ENCODE peak calls at places on chromosomes 13 and 19, in five cellular contexts. Y is upper lobe of left lung, R is Peyer's patch, O is tibial artery, M is aorta. Z is an unnamed sample. For H3K4me1 and H3K36me3, the result is how much of the 10 kb centered on the place peaks cover.

GRCh38 chr19:15570420-15570819 is 44.6 kb upstream of the CYP4F8 start:
- DNase-seq in Y (no peak), R (no peak), O (no peak), M (no peak), Z (no peak)

GRCh38 chr19:632228-633067 is 889 bp downstream of the POLRMT start:
- DNase-seq in Y (peak), R (peak), O (no peak), M (no peak), Z (no peak)

GRCh38 chr19:12868540-12869112 is 12.6 kb downstream of the DNASE2 start:
- DNase-seq in Y (peak), R (no peak), O (no peak), M (no peak), Z (no peak)

GRCh38 chr19:36225219-36225892 is 10.4 kb downstream of the ZNF146 start:
- DNase-seq in Y (no peak), R (no peak), O (no peak), M (no peak), Z (no peak)

GRCh38 chr19:13195678-13196077 is 45.5 kb downstream of the IER2 start:
- DNase-seq in Y (no peak), R (peak), O (no peak), M (no peak), Z (peak)

GRCh38 chr13:81697826-81698225 is 1356.9 kb upstream of the SPRY2 start:
- DNase-seq in Y (no peak), R (no peak), O (no peak), M (no peak), Z (no peak)

GRCh38 chr19:46000497-46001246 is 5.4 kb downstream of the CCDC61 start:
- DNase-seq in Y (no peak), R (peak), O (no peak), M (peak), Z (peak)

GRCh38 chr13:101452519-101453485 is at the start of gene ITGBL1:
- DNase-seq in Y (peak), R (no peak), O (peak), M (peak), Z (no peak)

GRCh38 chr13:47621931-47622330 is 379.1 kb downstream of the SUCLA2 start:
- DNase-seq in Y (no peak), R (no peak), O (no peak), M (no peak), Z (no peak)

GRCh38 chr19:6271251-6271650 is 8.5 kb downstream of the MLLT1 start:
- DNase-seq in Y (peak), R (peak), O (no peak), M (no peak), Z (no peak)

GRCh38 chr13:39405596-39405995 is 197.4 kb downstream of the LHFPL6 start:
- DNase-seq in Y (no peak), R (no peak), O (no peak), M (no peak), Z (no peak)

GRCh38 chr13:59771272-59771671 is 392.5 kb downstream of the DIAPH3 start:
- DNase-seq in Y (no peak), R (no peak), O (no peak), M (no peak), Z (no peak)

GRCh38 chr13:59770451-59770850 is 393.3 kb downstream of the DIAPH3 start:
- DNase-seq in Y (no peak), R (no peak), O (no peak), M (no peak), Z (no peak)

GRCh38 chr13:59780058-59780457 is 383.7 kb downstream of the DIAPH3 start:
- DNase-seq in Y (no peak), R (no peak), O (no peak), M (no peak), Z (no peak)

GRCh38 chr13:59776924-59777690 is 386.6 kb downstream of the DIAPH3 start:
- DNase-seq in Y (no peak), R (no peak), O (no peak), M (no peak), Z (no peak)

DNA sequence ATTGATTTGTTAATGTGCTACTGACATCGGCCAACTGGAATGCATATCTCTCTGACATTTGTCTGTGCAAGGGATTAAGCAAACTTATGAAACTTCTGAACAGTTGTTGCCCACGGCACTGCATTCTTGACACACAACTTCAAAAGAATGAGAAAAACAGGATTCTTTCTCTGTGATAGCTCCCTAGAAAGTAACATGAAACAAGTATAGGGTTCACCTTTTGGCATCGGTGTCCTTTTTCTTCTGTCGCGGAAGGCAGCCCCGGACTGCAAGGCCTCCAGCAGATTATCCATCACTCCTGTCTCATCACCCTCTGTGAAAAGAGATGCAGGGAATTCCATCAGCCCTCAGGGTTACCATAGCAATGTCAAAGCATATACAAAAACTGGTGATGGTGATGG is 389.2 kb downstream of the DIAPH3 start:
- DNase-seq in Y (no peak), R (no peak), O (no peak), M (no peak), Z (no peak)
- H3K4me1 ChIP-seq in Y (under half), R (under half), O (under half), M (under half), Z (under half)

DNA sequence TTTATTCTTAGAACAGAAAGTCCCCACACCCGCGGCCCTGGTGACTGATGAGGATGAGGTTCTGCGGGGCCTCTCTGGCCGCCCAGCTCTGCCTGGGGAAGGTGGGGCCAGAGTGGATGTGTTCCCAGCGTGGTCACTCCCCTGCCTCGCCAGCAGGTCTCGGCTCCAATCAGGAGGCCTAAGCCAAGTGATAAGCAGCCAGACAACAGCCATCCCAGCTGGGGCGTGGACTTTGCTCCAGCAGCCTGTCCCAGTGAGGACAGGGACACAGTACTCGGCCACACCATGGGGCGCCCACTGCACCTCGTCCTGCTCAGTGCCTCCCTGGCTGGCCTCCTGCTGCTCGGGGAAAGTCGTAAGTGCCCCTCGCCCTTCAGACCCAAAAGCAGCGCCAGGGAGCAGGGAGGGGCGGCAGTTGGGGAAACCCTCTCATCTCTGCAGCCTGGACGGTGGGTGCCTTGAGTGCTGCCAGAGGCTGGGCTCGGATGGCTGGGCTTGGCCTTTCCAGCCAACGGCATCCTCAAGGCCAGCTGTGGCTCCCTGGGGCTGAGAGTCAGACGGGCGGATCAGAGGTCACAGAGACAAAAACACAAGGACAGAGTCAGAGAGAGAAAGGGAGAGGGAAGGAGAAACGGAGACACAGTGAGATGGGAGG is at the start of gene F10:
- DNase-seq in Y (peak), R (peak), O (peak), M (peak), Z (no peak)
- H3K4me3 ChIP-seq in Y (peak), R (peak), O (peak), M (no peak), Z (no peak)

DNA sequence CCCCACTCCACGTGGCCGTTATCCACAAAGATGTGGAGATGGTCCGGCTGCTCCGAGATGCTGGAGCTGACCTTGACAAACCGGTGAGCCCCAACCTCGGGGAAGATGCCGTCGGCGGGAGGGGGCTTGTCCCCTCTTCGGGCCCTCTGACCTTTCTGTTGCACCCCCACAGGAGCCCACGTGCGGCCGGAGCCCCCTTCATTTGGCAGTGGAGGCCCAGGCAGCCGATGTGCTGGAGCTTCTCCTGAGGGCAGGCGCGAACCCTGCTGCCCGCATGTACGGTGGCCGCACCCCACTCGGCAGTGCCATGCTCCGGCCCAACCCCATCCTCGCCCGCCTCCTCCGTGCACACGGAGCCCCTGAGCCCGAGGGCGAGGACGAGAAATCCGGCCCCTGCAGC is 4.8 kb downstream of the CCER2 start:
- DNase-seq in Y (no peak), R (no peak), O (no peak), M (no peak), Z (no peak)
- H3K36me3 ChIP-seq in Y (under half), R (under half), O (under half), M (under half), Z (under half)

GRCh38 chr13:99200433-99201167 is at the start of gene UBAC2:
- DNase-seq in Y (peak), R (peak), O (peak), M (peak), Z (peak)
- H3K4me1 ChIP-seq in Y (under half), R (under half), O (under half), M (under half), Z (under half)

GRCh38 chr19:2039959-2040646 is 10.9 kb downstream of the MKNK2 start:
- DNase-seq in Y (peak), R (no peak), O (no peak), M (peak), Z (no peak)

GRCh38 chr19:2041686-2042484 is 9.2 kb downstream of the MKNK2 start:
- DNase-seq in Y (peak), R (peak), O (peak), M (peak), Z (peak)

GRCh38 chr19:2042485-2043268 is 8.4 kb downstream of the MKNK2 start:
- DNase-seq in Y (peak), R (peak), O (no peak), M (peak), Z (no peak)

GRCh38 chr19:2040647-2041435 is 10.2 kb downstream of the MKNK2 start:
- DNase-seq in Y (peak), R (no peak), O (no peak), M (peak), Z (no peak)

DNA sequence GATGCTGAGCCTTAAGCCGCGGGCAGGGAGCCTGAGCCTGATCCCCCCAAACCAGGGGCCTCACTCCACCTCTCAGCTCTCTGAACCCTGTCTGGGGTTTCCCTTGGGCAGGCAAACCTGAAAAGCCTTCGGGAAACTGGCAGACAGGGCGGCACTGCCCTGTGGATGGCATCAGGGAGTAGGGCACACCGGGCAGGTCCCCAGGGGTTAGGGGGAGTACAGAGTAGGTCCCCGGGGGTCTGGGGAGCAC is 9.7 kb downstream of the MKNK2 start:
- DNase-seq in Y (no peak), R (no peak), O (no peak), M (no peak), Z (no peak)
- H3K4me3 ChIP-seq in Y (peak), R (peak), O (peak), M (no peak), Z (peak)

DNA sequence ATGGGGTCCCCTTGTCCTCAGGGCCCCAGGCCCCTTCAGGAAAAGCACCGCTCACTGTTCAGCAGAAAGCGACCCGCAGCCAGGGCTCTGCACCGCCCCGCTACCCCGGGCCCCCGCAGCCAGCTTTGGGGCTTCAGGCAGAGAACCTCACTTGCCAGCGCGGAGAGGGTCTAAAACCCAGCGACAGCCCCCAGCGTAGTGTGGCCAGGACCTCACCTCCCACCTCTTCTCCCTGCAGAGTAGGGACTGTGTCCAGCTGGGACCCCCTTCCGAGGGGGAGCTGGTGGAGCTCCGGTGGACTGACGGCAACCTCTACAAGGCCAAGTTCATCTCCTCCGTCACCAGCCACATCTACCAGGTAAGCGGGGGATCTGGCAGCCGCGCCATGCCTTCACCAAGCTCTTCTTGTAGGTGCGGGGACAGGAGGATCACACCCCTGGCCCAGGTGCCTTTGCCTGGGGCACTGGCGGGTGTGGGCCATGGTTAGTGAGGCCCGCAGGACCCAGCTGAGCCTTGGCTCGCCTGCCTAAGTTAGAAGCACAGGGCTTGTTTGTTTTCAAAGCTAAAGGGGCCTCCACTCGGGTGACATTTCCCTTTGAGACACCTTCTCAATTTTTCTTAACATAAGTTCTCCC is 175.7 kb downstream of the KDM4B start:
- DNase-seq in Y (peak), R (no peak), O (no peak), M (no peak), Z (no peak)
- H3K36me3 ChIP-seq in Y (half or more), R (half or more), O (under half), M (under half), Z (under half)

DNA sequence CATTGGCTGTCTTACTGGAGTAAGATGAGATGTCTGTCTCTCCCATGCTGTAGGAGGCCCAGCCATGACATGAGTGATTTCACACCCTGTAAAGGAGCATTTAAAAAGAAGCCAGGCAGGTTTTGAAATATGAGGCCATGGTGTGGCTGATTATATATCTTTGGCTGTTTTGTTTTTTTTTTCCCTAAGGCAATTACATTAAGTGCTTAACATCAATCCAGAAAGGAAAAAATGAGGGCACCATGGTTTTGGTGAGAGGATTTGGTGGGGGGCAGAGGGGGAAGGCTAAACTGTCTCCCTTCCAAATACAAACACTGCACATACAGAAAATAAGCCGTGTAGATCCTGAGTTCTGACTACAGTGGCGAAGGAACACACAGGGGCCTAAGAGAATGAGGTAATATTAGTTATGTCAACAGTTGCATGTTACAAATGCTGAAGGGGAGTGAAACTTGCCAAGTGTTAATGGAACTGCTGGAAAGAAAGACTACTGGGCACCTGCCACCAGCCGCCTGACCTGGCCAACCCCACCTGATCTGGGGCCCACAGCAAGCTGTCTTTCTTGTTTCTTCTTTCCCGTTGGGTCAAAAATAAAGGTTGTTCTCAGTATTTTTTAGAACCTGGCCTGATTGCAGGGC is 183.7 kb upstream of the TSC22D1 start:
- DNase-seq in Y (no peak), R (no peak), O (no peak), M (no peak), Z (no peak)
- H3K4me1 ChIP-seq in Y (under half), R (under half), O (under half), M (under half), Z (under half)

GRCh38 chr19:38228491-38229439 is 4.7 kb upstream of the DPF1 start:
- DNase-seq in Y (peak), R (no peak), O (no peak), M (no peak), Z (no peak)
- H3K4me3 ChIP-seq in Y (peak), R (no peak), O (peak), M (no peak), Z (no peak)

GRCh38 chr19:11018179-11018578 is 57.3 kb downstream of the SMARCA4 start:
- DNase-seq in Y (peak), R (peak), O (no peak), M (no peak), Z (no peak)
- H3K36me3 ChIP-seq in Y (half or more), R (half or more), O (half or more), M (under half), Z (half or more)

DNA sequence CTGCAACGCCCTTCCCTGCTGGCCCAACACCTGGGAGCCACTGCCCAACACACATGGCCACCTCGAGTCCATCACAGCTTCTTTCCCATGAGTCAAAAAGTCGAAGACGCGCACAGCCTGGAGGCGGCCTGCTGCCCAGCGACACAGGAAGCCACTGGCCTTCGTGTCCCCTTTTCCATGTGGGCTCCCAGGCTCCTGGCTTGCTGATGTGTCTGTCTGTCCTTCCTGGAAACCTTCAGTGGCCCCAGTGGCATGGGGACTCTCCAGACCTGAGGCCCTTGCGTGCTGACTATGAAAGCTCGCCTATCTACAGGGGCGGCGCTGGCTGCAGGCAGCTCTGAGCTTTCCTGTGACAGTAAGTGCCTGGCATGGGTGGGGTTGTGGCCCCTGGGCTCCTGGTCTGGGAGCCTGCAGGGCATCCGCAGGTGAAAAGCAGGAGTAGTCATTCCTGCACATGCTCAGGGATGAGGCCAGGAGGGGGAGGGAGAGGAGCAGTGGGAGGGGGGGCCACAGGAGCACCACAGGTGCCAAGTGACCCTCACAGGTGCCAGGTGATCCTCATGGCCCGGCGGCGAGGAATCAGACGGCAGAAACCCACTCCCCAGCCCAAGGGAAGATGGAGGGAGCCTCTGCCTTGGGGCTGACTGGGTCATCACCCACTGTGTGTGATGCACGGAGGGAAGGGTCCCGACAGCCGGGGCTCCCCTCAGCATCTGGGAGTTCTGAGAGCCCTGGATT is 27.5 kb downstream of the SH3GL1 start:
- DNase-seq in Y (peak), R (no peak), O (no peak), M (no peak), Z (no peak)
- H3K4me1 ChIP-seq in Y (half or more), R (half or more), O (half or more), M (under half), Z (half or more)